ENCODE peak calls at places on chromosomes 2 and 18, in four cellular contexts. Z is mesendoderm, G is trophoblast cell, X is H9. R is an unnamed sample.

GRCh38 chr2:165897741-165898140 is 55.8 kb downstream of the TTC21B start:
- DNase-seq in X (no peak), G (no peak), Z (no peak), R (no peak)

GRCh38 chr2:88837511-88838160 is 146.2 kb downstream of the RPIA start:
- DNase-seq in X (no peak), Z (no peak), G (no peak), R (no peak)

GRCh38 chr2:105959357-105959756 is 214.6 kb downstream of the NCK2 start:
- DNase-seq in X (no peak), G (no peak), Z (no peak), R (no peak)

GRCh38 chr2:88048541-88048940 is 7.0 kb downstream of the KRCC1 start:
- DNase-seq in G (no peak), X (no peak), Z (no peak), R (no peak)

GRCh38 chr18:57744211-57744694 is 58.9 kb downstream of the ATP8B1 start:
- DNase-seq in X (no peak), G (no peak), Z (no peak), R (peak; percentile 71)

GRCh38 chr18:78457011-78457410 is 522.6 kb upstream of the SALL3 start:
- DNase-seq in X (no peak), Z (no peak), G (no peak), R (no peak)

GRCh38 chr2:236599059-236599458 is 29.4 kb downstream of the ACKR3 start:
- DNase-seq in G (no peak), X (no peak), Z (no peak), R (no peak)

GRCh38 chr2:197998702-197999101 is 194.3 kb downstream of the PLCL1 start:
- DNase-seq in Z (no peak), G (no peak), X (no peak), R (no peak)

GRCh38 chr2:152646775-152647174 is 70.5 kb downstream of the PRPF40A start:
- DNase-seq in G (peak; percentile 72), Z (peak; percentile 68), X (no peak), R (peak; percentile 95)

GRCh38 chr2:203591642-203592041 is 56.5 kb upstream of the RAPH1 start:
- DNase-seq in Z (no peak), G (peak; percentile 5), X (no peak), R (peak; percentile 16)

GRCh38 chr2:170475878-170476277 is 239.3 kb upstream of the SP5 start:
- DNase-seq in Z (peak; percentile 64), X (no peak), G (peak; percentile 52), R (no peak)

GRCh38 chr2:119475225-119475856 is 43.7 kb downstream of the TMEM37 start:
- DNase-seq in G (no peak), Z (peak; percentile 77), X (peak; percentile 73), R (no peak)

GRCh38 chr2:17839959-17840358 is 23.7 kb downstream of the MSGN1 start:
- DNase-seq in Z (no peak), X (no peak), G (no peak), R (no peak)

GRCh38 chr2:134230885-134231284 is 23.0 kb upstream of the MGAT5 start:
- DNase-seq in Z (no peak), G (no peak), X (no peak), R (no peak)

GRCh38 chr2:164810843-164811242 is 30.8 kb downstream of the COBLL1 start:
- DNase-seq in G (peak; percentile 53), X (no peak), Z (no peak), R (peak; percentile 7)

GRCh38 chr18:42045346-42045745 is 90.3 kb downstream of the PIK3C3 start:
- DNase-seq in Z (no peak), G (no peak), X (no peak), R (peak; percentile 22)

GRCh38 chr2:3605013-3605961 is 10.4 kb downstream of the COLEC11 start:
- DNase-seq in X (no peak), G (peak; percentile 25), Z (no peak), R (no peak)

GRCh38 chr2:210113636-210114235 is 57.5 kb downstream of the KANSL1L start:
- DNase-seq in Z (no peak), X (no peak), G (no peak), R (no peak)

GRCh38 chr18:23828426-23828825 is 139.2 kb downstream of the LAMA3 start:
- DNase-seq in Z (peak; percentile 72), X (no peak), G (peak; percentile 69), R (peak; percentile 68)

GRCh38 chr2:80288576-80288975 is 16.0 kb downstream of the LRRTM1 start:
- DNase-seq in Z (peak; percentile 7), G (no peak), X (no peak), R (no peak)

GRCh38 chr18:29892960-29893558 is 1149.5 kb downstream of the DSC3 start:
- DNase-seq in G (peak; percentile 8), Z (no peak), X (no peak), R (no peak)

GRCh38 chr2:1231664-1232063 is 181.6 kb upstream of the TPO start:
- DNase-seq in G (no peak), X (no peak), Z (no peak), R (no peak)

GRCh38 chr2:31931916-31932315 is 78.9 kb downstream of the MEMO1 start:
- DNase-seq in X (no peak), G (peak; percentile 65), Z (no peak), R (peak; percentile 24)

GRCh38 chr2:157500334-157500733 is 56.4 kb upstream of the CYTIP start:
- DNase-seq in X (no peak), G (no peak), Z (no peak), R (no peak)

GRCh38 chr2:198101688-198102087 is 297.3 kb downstream of the PLCL1 start:
- DNase-seq in Z (no peak), G (no peak), X (no peak), R (no peak)

GRCh38 chr18:45167109-45167551 is 448.1 kb upstream of the SLC14A2 start:
- DNase-seq in Z (no peak), G (peak; percentile 40), X (no peak), R (peak; percentile 44)

GRCh38 chr2:64989982-64990614 is 899 bp downstream of the SLC1A4 start:
- DNase-seq in Z (peak; percentile 25), X (peak; percentile 36), G (no peak), R (no peak)

GRCh38 chr2:224983719-224984388 is 58.4 kb downstream of the DOCK10 start:
- DNase-seq in X (no peak), G (no peak), Z (no peak), R (peak; percentile 59)

GRCh38 chr18:52237551-52237950 is 102.4 kb upstream of the DCC start:
- DNase-seq in G (no peak), X (no peak), Z (no peak), R (peak; percentile 0)

GRCh38 chr2:174632847-174633620 is 35.4 kb upstream of the WIPF1 start:
- DNase-seq in G (peak; percentile 38), X (no peak), Z (no peak), R (no peak)

GRCh38 chr2:117411983-117412382 is 402.5 kb upstream of the DDX18 start:
- DNase-seq in G (peak; percentile 20), Z (no peak), X (no peak), R (no peak)

GRCh38 chr2:206783718-206784117 is 18.3 kb downstream of the FASTKD2 start:
- DNase-seq in X (no peak), Z (peak; percentile 56), G (peak; percentile 18), R (no peak)

GRCh38 chr2:52429740-52430139 is 1337.9 kb upstream of the CHAC2 start:
- DNase-seq in G (peak; percentile 54), Z (no peak), X (no peak), R (peak; percentile 62)

GRCh38 chr2:193141-193552 is 70.7 kb downstream of the SH3YL1 start:
- DNase-seq in G (peak; percentile 70), X (no peak), Z (no peak), R (peak; percentile 2)

GRCh38 chr2:168064011-168064998 is 183.1 kb downstream of the STK39 start:
- DNase-seq in Z (no peak), G (no peak), X (no peak), R (no peak)

GRCh38 chr2:69693059-69693458 is 48.9 kb upstream of the ANXA4 start:
- DNase-seq in G (no peak), Z (no peak), X (no peak), R (no peak)
- H2AK5ac ChIP-seq in G (no peak overlapping the region), Z (no peak overlapping the region), X (no peak overlapping the region), R (peak overlapping the region; percentile 90)

GRCh38 chr2:62657752-62658151 is 47.8 kb upstream of the EHBP1 start:
- DNase-seq in X (no peak), G (no peak), Z (no peak), R (no peak)
- H2AK5ac ChIP-seq in X (no peak overlapping the region), G (peak overlapping the region; percentile 90), Z (no peak overlapping the region), R (no peak overlapping the region)

GRCh38 chr2:9975805-9976447 is 24.4 kb downstream of the GRHL1 start:
- DNase-seq in G (peak; percentile 66), Z (no peak), X (no peak), R (peak; percentile 98)
- H2AK5ac ChIP-seq in G (no peak overlapping the region), Z (no peak overlapping the region), X (no peak overlapping the region), R (peak overlapping the region; percentile 95)

GRCh38 chr2:72959554-72959953 is 42.2 kb downstream of the EMX1 start:
- DNase-seq in G (no peak), Z (no peak), X (no peak), R (no peak)

GRCh38 chr2:72961853-72962468 is 44.6 kb downstream of the EMX1 start:
- DNase-seq in Z (peak; percentile 29), X (no peak), G (no peak), R (no peak)

GRCh38 chr2:72958542-72959385 is 41.4 kb downstream of the EMX1 start:
- DNase-seq in Z (no peak), X (no peak), G (no peak), R (no peak)

GRCh38 chr2:72961036-72961720 is 43.9 kb downstream of the EMX1 start:
- DNase-seq in G (no peak), Z (no peak), X (no peak), R (no peak)

DNA sequence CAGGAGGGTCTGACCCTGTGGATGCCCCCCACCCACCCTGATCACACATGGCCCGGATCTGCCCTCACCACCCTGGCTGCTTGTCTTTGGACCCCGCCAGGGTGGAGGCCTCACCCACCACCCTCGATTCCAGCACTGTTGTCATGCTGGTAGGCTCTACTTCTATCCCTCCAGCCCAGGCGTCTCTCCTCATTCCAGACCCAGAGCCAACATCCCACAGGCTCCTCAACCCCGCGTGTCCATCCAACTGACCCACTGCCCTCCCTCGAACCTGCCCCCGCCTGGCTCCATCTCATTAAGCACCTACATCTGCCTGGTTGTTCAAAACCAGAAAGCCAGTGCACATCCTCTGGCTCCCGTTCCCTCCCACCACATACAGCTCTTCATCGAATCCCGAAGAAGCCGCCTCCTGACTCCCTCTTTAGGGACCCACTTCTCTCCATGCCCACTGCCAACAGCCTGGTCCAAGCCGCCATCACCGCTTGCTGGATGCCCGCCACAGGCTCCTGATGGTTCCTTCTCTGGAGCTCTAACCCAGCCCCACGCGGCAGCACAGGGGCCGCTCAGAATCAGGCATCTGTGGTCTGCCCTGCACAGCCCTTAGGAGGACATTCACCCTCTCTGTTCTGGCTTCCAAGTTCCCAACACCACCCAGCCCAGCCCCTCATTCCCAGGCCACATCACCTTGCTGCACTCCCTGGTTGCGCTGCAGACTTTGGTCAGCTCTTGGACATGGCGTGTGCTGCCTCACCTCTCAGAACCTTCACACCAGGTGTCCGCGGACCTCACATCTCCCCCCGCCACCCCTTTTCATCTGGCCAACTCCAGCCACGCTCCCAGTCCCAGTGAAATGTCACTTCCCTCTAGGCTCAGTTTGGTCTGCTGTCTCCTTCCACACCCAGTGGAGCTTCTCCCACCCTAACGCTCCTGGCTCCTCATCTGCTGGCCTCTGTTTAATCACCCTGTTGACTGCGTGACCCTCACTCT is 43.0 kb downstream of the EMX1 start:
- DNase-seq in Z (no peak), X (no peak), G (no peak), R (no peak)
- H2AK5ac ChIP-seq in Z (no peak overlapping the region), X (no peak overlapping the region), G (no peak overlapping the region), R (no peak overlapping the region)

R was measured in IMR-90.